ENCODE peak calls at places on chromosomes 12 and 14, in four cellular contexts. Y, F, U and B are unnamed samples.
A peak's percentile ranks its signal among the peaks of the same experiment; 100 is the strongest.

GRCh38 chr12:25264015-25264582 is 13.4 kb upstream of the KRAS start:
- DNase-seq in Y (no peak), F (no peak), U (no peak), B (no peak)

GRCh38 chr14:50677527-50678063 is 9.5 kb upstream of the SAV1 start:
- DNase-seq in Y (peak; percentile 67), F (peak; percentile 74), U (no peak), B (no peak)

GRCh38 chr12:100601626-100602025 is 28.1 kb downstream of the GAS2L3 start:
- DNase-seq in Y (no peak), F (no peak), U (no peak), B (no peak)

GRCh38 chr12:25269701-25270100 is 19.0 kb upstream of the KRAS start:
- DNase-seq in Y (no peak), F (no peak), U (no peak), B (no peak)

GRCh38 chr14:33646692-33647260 is 304.1 kb downstream of the EGLN3 start:
- DNase-seq in Y (peak; percentile 49), F (peak; percentile 25), U (no peak), B (no peak)

GRCh38 chr12:43336962-43337555 is 214.9 kb downstream of the ADAMTS20 start:
- DNase-seq in Y (peak; percentile 70), F (peak; percentile 51), U (no peak), B (no peak)

GRCh38 chr12:79324571-79324970 is 366.2 kb downstream of the PAWR start:
- DNase-seq in Y (no peak), F (no peak), U (no peak), B (no peak)

GRCh38 chr12:66228462-66228861 is 39.4 kb downstream of the IRAK3 start:
- DNase-seq in Y (no peak), F (no peak), U (no peak), B (no peak)

GRCh38 chr12:8452976-8453616 is 2.7 kb upstream of the CLEC6A start:
- DNase-seq in Y (no peak), F (no peak), U (no peak), B (no peak)

DNA sequence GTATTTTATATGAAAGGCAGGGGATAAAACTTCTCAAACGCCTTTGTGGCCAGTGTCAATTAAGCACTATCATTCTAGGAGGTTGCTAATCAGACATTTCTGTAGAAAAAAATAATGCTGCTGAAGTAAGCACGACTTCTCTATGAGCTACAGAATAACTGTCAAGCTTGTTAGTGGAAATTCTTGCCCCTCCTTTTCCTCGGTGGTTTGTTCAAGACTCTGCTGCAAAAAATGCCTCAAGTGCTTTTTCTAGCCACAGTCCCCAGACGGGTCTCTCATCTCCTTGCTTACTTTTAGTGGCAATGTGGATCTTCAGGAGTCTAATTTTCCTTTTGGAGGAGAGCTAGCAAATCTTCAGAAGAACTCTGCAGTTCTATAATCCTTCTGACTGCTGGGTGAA is 452.0 kb downstream of the FUT8 start:
- DNase-seq in Y (no peak), F (no peak), U (no peak), B (no peak)
- TF ChIP-seq POLR2A in Y (no peak), F (no peak), U (no peak), B (no peak)

GRCh38 chr12:14961466-14962155 is at the start of gene ARHGDIB:
- DNase-seq in Y (no peak), F (peak; percentile 90), U (peak; percentile 58), B (no peak)
- TF ChIP-seq POLR2A in Y (no peak), F (peak; percentile 41), U (peak; percentile 71), B (no peak)

GRCh38 chr14:74905595-74906142 is 17.4 kb downstream of the RPS6KL1 start:
- DNase-seq in Y (peak; percentile 34), F (peak; percentile 52), U (peak; percentile 77), B (peak; percentile 48)
- TF ChIP-seq POLR2A in Y (no peak), F (no peak), U (no peak), B (no peak)

DNA sequence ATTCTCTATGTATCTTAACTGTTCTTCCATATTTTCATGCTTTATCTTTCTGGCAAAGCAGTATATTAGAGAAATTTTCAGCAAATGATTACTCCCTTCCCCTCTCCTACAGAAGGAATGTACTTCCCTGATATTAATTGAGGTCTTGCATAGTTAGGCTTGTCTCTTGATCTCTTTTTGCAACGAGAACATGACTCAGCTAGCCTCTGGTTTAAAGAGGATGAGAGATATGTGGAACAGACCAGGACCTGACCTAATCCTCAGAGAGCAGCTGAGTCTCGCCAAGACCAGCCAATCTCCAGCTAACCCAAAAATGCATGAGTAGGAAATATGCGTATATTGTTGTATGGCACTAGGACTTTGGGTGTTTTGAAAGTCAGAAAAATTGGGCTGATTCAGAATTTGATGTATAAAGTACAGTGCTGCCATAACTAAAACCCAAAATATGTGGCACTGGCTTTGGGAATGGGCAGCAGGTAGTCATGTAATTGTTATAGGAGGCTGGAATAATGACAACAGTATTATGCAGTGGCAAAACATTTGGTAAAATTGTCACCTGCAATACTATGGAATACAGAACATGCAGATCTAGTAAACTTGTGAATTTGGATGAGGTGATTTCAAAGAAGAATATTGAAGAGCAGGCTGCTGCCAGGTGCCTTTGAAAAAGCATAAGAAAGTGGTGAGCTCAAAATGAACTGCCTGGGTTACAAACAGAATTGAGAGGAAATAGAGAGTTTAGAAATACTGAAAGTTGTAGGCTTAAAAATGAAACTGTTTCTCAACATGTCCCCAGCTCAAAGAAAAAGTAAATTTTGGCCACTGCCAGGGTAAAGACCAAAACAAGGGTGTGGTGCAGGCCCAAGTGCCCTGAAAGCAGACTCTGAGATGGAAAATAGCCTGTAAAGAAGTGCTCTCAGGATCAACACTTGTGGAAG is 9.3 kb upstream of the USP15 start:
- DNase-seq in Y (peak; percentile 58), F (no peak), U (no peak), B (no peak)
- TF ChIP-seq POLR2A in Y (no peak), F (no peak), U (no peak), B (no peak)

GRCh38 chr12:57182918-57183575 is 33.5 kb upstream of the NXPH4 start:
- DNase-seq in Y (peak; percentile 59), F (peak; percentile 50), U (peak; percentile 86), B (peak; percentile 97)
- TF ChIP-seq POLR2A in Y (no peak), F (no peak), U (no peak), B (no peak)

GRCh38 chr14:102251161-102251560 is 53.8 kb downstream of the MOK start:
- DNase-seq in Y (no peak), F (no peak), U (no peak), B (no peak)

GRCh38 chr14:102256691-102257090 is 48.3 kb downstream of the MOK start:
- DNase-seq in Y (peak; percentile 61), F (no peak), U (no peak), B (no peak)

GRCh38 chr14:102255401-102256190 is 49.4 kb downstream of the MOK start:
- DNase-seq in Y (peak; percentile 88), F (no peak), U (no peak), B (no peak)

GRCh38 chr14:102250636-102251035 is 54.3 kb downstream of the MOK start:
- DNase-seq in Y (no peak), F (no peak), U (no peak), B (no peak)

DNA sequence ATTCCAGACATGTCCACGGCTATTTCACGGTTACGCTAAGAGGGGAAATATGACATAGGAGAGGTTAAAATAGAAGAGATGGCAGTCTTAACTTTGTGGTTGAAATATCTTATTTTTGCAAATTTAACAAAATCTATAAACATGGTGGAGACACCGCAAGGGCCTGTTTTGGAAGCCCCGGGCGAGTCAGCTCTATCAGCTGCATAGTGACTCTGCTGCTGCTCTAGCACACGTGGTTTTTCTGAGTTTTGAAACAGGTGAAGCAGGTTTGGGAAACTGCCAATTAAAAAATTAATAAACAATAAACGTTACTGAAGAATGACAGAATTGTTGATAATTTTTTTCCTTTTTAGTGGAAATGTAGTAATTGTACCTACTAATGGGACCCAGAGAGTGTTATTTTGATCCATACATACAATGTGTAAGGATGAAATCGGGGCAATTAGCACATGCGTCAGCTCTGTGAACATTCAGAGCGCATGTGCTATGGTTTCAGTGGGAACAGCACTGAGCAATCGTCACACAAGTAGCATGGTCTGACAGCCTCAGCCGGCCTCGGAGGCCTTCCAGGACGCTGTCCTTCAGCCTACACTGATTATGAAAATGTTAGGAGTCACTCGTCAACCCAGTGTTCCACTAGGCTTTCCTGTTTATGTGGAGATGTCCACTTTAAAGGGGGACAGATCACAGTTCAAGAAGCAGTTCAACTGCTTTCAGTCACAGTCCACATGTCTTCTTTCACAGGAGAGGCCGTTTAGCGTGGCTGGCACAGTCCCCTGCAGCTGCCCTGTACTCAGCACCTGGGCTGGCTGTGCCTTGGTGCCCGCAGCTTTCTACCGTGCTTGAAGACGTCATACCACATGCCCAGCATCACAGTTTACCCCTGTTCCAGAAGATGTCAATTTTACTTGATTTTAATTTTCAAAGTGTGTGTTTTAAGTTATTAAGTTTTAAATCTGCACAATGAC is 51.8 kb downstream of the MOK start:
- DNase-seq in Y (no peak), F (no peak), U (no peak), B (no peak)
- TF ChIP-seq POLR2A in Y (no peak), F (no peak), U (no peak), B (no peak)

GRCh38 chr12:110104188-110104969 is 19.8 kb upstream of the IFT81 start:
- DNase-seq in Y (peak; percentile 35), F (no peak), U (no peak), B (no peak)
- TF ChIP-seq POLR2A in Y (no peak), F (no peak), U (no peak), B (no peak)

DNA sequence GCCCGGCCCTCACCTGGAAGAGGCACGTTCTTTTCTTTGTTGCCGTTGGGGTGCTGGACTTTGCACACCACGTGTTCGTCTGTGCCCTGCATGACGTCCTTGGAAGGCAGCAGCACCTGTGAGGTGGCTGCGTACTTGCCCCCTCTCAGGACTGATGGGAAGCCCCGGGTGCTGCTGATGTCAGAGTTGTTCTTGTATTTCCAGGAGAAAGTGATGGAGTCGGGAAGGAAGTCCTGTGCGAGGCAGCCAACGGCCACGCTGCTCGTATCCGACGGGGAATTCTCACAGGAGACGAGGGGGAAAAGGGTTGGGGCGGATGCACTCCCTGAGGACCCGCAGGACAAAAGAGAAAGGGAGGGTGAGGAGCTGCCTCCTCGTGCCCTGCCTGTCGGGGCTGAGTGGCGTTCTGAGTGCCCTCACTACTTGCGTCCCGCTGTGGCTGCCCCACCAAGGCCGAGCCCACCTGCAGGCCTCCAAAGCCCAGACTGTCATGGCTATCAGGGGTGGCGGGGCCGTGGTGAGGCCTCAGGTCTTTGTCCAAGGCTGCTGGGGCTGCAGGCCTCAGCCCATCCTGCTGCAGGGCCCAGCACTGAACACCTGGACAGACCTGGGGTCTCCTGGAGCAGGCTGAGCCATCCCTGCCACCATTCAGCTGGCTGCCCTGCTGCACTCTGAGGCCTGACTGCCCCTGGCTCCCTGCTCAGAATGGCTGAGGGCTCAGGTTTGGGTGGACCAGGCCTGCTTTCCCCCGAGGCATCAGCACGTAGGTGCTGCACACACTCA is 329.7 kb downstream of the TMEM121 start:
- DNase-seq in Y (no peak), F (no peak), U (peak; percentile 7), B (no peak)
- TF ChIP-seq POLR2A in Y (no peak), F (no peak), U (no peak), B (no peak)